ENCODE peak calls at places on chromosomes 5 and 9, in five cellular contexts. L is A549, Y is HepG2, V is K562, C is GM12878. M is an unnamed sample.

GRCh38 chr9:123111977-123112869 is 78.8 kb downstream of the GPR21 start:
- DNase-seq in C (no peak), V (no peak), L (no peak), Y (no peak), M (peak)

GRCh38 chr5:133397432-133397831 is 214.9 kb downstream of the FSTL4 start:
- DNase-seq in V (no peak), Y (no peak), C (no peak), L (no peak), M (peak)

GRCh38 chr5:36535390-36535789 is 71.0 kb upstream of the SLC1A3 start:
- DNase-seq in Y (no peak), L (no peak), C (no peak), V (no peak), M (no peak)

GRCh38 chr9:18673179-18673578 is 199.2 kb downstream of the ADAMTSL1 start:
- DNase-seq in L (no peak), C (no peak), Y (no peak), V (no peak), M (no peak)

GRCh38 chr9:34997375-34997774 is 7.8 kb downstream of the DNAJB5 start:
- DNase-seq in L (no peak), C (no peak), V (peak), Y (no peak), M (no peak)

GRCh38 chr9:28396058-28396457 is 822.8 kb upstream of the C9orf72 start:
- DNase-seq in V (no peak), Y (no peak), C (no peak), L (no peak), M (no peak)

GRCh38 chr9:86043999-86044398 is 55.4 kb downstream of the GOLM1 start:
- DNase-seq in C (no peak), Y (peak), V (no peak), L (no peak), M (no peak)

GRCh38 chr9:30995951-30996738 is 1388.3 kb upstream of the ACO1 start:
- DNase-seq in V (no peak), Y (peak), L (no peak), C (no peak), M (no peak)

GRCh38 chr5:1660037-1660400 is 136.3 kb upstream of the LPCAT1 start:
- DNase-seq in C (no peak), V (no peak), L (no peak), Y (no peak), M (no peak)

GRCh38 chr5:156815988-156816599 is 34.0 kb upstream of the PPP1R2B start:
- DNase-seq in V (peak), Y (peak), L (peak), C (no peak), M (peak)

GRCh38 chr9:135602789-135603481 is 36.4 kb downstream of the GLT6D1 start:
- DNase-seq in L (peak), Y (no peak), V (peak), C (no peak), M (peak)

GRCh38 chr5:169091396-169091980 is 209.5 kb downstream of the SLIT3 start:
- DNase-seq in C (no peak), V (no peak), L (no peak), Y (no peak), M (no peak)

GRCh38 chr5:155260798-155261197 is 247.2 kb downstream of the KIF4B start:
- DNase-seq in V (peak), C (no peak), Y (peak), L (no peak), M (peak)

GRCh38 chr5:39294736-39295135 is 69.6 kb downstream of the C9 start:
- DNase-seq in C (no peak), L (no peak), V (no peak), Y (no peak), M (no peak)

GRCh38 chr9:123478967-123479602 is 123.1 kb downstream of the CRB2 start:
- DNase-seq in V (no peak), Y (no peak), L (no peak), C (no peak), M (no peak)

GRCh38 chr9:99103909-99104458 is 929 bp upstream of the TGFBR1 start:
- DNase-seq in L (no peak), Y (no peak), C (no peak), V (no peak), M (peak)

GRCh38 chr5:145975361-145976066 is 39.1 kb downstream of the SH3RF2 start:
- DNase-seq in C (no peak), Y (peak), V (peak), L (no peak), M (no peak)

GRCh38 chr9:81801190-81801589 is 111.8 kb upstream of the TLE1 start:
- DNase-seq in V (no peak), Y (no peak), C (no peak), L (no peak), M (no peak)

GRCh38 chr5:129909225-129909624 is 5.0 kb downstream of the CHSY3 start:
- DNase-seq in C (no peak), L (no peak), V (no peak), Y (no peak), M (no peak)

GRCh38 chr5:149037819-149038218 is 25.0 kb downstream of the SH3TC2 start:
- DNase-seq in L (no peak), V (no peak), Y (no peak), C (no peak), M (no peak)
- TF ChIP-seq JUNB in L (no peak), V (no peak), Y (no peak), C (no peak), M (no peak)

GRCh38 chr9:21605489-21605931 is 123.4 kb upstream of the IFNE start:
- DNase-seq in V (no peak), Y (no peak), C (no peak), L (peak), M (no peak)
- TF ChIP-seq JUNB in V (no peak), Y (no peak), C (no peak), L (peak), M (no peak)

DNA sequence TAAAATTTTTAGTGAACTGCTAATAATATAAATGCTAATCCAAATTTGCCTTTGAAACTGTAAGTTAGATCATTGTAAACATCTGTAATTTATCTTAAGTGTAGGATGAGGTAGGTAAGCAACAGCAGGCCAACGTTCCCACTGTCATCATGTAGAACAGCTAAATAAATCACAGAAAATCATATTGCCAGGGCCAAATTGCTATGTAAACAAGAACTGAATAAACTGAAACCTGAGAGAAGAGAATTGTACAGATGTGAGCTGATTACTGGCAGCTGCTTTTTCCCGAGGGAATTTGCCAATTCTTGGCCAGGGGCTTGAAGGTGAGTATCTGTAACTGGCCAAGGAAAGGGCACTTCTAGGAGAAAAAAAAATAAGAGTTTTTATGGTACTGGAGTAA is 97.7 kb downstream of the CDH10 start:
- DNase-seq in L (no peak), C (no peak), V (no peak), Y (no peak), M (no peak)
- TF ChIP-seq JUNB in L (no peak), C (no peak), V (no peak), Y (no peak), M (no peak)

GRCh38 chr5:73797142-73797530 is 171.1 kb downstream of the ARHGEF28 start:
- DNase-seq in V (no peak), Y (no peak), C (no peak), L (no peak), M (no peak)
- TF ChIP-seq JUNB in V (no peak), Y (no peak), C (no peak), L (no peak), M (no peak)

DNA sequence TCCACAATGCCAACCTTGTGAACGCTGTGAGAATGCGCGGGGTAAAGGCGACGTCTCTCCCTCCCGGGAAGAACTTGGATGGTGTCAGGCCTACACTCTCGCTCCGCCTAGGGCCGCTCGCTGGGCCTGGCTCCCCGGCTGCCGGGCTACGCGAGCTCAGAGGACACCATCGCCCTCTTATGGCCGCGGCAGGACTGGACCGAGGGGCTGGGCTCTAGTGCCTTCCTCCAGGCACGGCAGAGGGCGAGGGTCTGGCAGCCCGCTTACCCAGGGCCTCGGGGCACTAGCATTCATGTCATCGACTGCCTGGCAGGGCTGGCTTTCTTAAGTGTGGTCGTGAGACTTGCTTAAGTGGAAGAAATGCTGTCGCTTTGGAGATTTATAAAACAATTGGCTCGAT is 1.2 kb upstream of the EXOSC2 start:
- DNase-seq in L (no peak), C (no peak), Y (no peak), V (no peak), M (peak)
- TF ChIP-seq JUNB in L (no peak), C (no peak), Y (no peak), V (no peak), M (no peak)

GRCh38 chr5:137376127-137376526 is 123.0 kb downstream of the SPOCK1 start:
- DNase-seq in C (no peak), Y (no peak), V (no peak), L (no peak), M (peak)
- TF ChIP-seq JUNB in C (no peak), Y (no peak), V (no peak), L (no peak), M (no peak)

GRCh38 chr5:172605466-172605865 is 35.6 kb upstream of the NEURL1B start:
- DNase-seq in C (no peak), V (no peak), Y (no peak), L (no peak), M (no peak)

GRCh38 chr5:172602712-172603289 is 38.3 kb upstream of the NEURL1B start:
- DNase-seq in V (no peak), C (no peak), L (no peak), Y (no peak), M (no peak)

GRCh38 chr5:172600571-172600970 is 40.5 kb upstream of the NEURL1B start:
- DNase-seq in L (no peak), C (no peak), Y (no peak), V (no peak), M (no peak)

GRCh38 chr5:172606156-172606785 is 34.8 kb upstream of the NEURL1B start:
- DNase-seq in V (no peak), L (no peak), Y (no peak), C (no peak), M (no peak)

GRCh38 chr5:172603425-172603824 is 37.6 kb upstream of the NEURL1B start:
- DNase-seq in L (no peak), V (no peak), Y (no peak), C (no peak), M (no peak)
- TF ChIP-seq JUNB in L (no peak), V (no peak), Y (no peak), C (no peak), M (no peak)

DNA sequence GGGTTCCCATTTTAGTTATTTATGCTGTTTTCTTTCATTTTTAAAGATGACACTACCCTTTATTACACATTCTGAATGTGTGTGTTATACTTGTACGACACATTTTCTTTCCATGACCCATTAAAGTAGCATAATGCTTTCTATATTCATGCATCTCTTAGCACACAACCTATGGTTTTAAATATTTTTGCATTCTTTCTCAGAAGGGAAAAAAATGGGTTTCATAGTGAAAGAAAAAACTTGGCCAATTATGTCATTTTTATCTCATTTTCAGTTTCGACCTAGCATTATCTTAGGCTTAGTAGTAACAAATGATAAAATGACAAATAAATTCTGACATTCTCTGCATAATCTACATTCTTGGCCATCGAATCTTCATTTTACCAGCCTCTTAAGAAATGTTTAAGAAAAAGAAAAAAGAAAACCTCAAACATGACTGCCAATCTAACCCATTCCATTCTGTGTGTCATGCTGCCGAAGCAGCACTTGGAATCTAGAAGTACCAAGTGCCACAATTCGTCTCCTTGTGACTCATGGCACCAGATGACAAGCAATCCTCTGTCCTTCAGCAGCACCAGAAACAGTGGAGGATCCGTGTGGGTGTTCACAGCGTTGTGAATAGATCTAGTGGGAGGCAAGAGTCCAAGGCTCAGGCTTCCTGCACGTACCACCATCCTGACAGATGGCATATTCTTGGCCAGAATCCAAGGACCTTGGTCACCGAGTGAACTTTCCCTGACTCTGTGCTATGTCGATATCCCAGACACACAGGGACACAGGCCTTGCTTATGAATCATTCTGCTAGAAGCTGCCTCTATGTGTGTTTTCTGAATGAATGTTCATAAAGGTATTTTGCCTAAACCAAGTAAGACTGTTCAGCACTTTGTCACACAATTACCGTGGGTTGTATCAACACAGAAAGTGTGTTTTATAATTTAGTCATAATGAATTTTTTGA is 502.7 kb downstream of the NR2F1-AS1 start:
- DNase-seq in L (peak), C (peak), Y (peak), V (no peak), M (no peak)
- TF ChIP-seq JUNB in L (peak), C (peak), Y (no peak), V (no peak), M (no peak)